ENCODE peak calls at places on chromosomes 13 and 19, in six cellular contexts. One of them, this sample, is unnamed. For H3K4me1, the result is how much of the 10 kb centered on the place peaks cover.

GRCh38 chr13:26978081-26978860 is 193.3 kb downstream of the USP12 start:
- DNase-seq in tibial nerve: no peak
- DNase-seq in endothelial cell of umbilical vein: no peak
- DNase-seq in heart right ventricle: no peak
- DNase-seq in colonic mucosa: peak
- DNase-seq in naive thymus-derived CD4-positive, alpha-beta T cell: no peak
- DNase-seq in this sample: no peak

GRCh38 chr19:49809155-49809986 is 3.7 kb downstream of the FUZ start:
- DNase-seq in tibial nerve: peak
- DNase-seq in heart right ventricle: peak
- DNase-seq in colonic mucosa: peak
- DNase-seq in naive thymus-derived CD4-positive, alpha-beta T cell: peak
- DNase-seq in endothelial cell of umbilical vein: peak
- DNase-seq in this sample: no peak

GRCh38 chr19:41323023-41323422 is 13.1 kb downstream of the CCDC97 start:
- DNase-seq in colonic mucosa: no peak
- DNase-seq in endothelial cell of umbilical vein: peak
- DNase-seq in heart right ventricle: peak
- DNase-seq in tibial nerve: no peak
- DNase-seq in naive thymus-derived CD4-positive, alpha-beta T cell: no peak
- DNase-seq in this sample: no peak

GRCh38 chr13:76972430-76972829 is 19.5 kb upstream of the CLN5 start:
- DNase-seq in endothelial cell of umbilical vein: no peak
- DNase-seq in colonic mucosa: no peak
- DNase-seq in heart right ventricle: no peak
- DNase-seq in naive thymus-derived CD4-positive, alpha-beta T cell: no peak
- DNase-seq in tibial nerve: no peak
- DNase-seq in this sample: no peak

GRCh38 chr13:77919351-77920294 is 992 bp upstream of the EDNRB start:
- DNase-seq in naive thymus-derived CD4-positive, alpha-beta T cell: no peak
- DNase-seq in endothelial cell of umbilical vein: peak
- DNase-seq in heart right ventricle: peak
- DNase-seq in colonic mucosa: peak
- DNase-seq in tibial nerve: peak
- DNase-seq in this sample: no peak

GRCh38 chr19:49393871-49394270 is 5.8 kb downstream of the KASH5 start:
- DNase-seq in endothelial cell of umbilical vein: no peak
- DNase-seq in heart right ventricle: no peak
- DNase-seq in tibial nerve: no peak
- DNase-seq in naive thymus-derived CD4-positive, alpha-beta T cell: no peak
- DNase-seq in colonic mucosa: no peak
- DNase-seq in this sample: no peak

GRCh38 chr13:35838356-35838755 is 292.8 kb downstream of the DCLK1 start:
- DNase-seq in tibial nerve: no peak
- DNase-seq in naive thymus-derived CD4-positive, alpha-beta T cell: no peak
- DNase-seq in colonic mucosa: no peak
- DNase-seq in heart right ventricle: no peak
- DNase-seq in endothelial cell of umbilical vein: peak
- DNase-seq in this sample: no peak

GRCh38 chr13:95784161-95784880 is 107.4 kb downstream of the DNAJC3 start:
- DNase-seq in endothelial cell of umbilical vein: peak
- DNase-seq in naive thymus-derived CD4-positive, alpha-beta T cell: no peak
- DNase-seq in colonic mucosa: no peak
- DNase-seq in tibial nerve: no peak
- DNase-seq in heart right ventricle: no peak
- DNase-seq in this sample: no peak

GRCh38 chr19:10828981-10829821 is 6.8 kb downstream of the TMED1 start:
- DNase-seq in colonic mucosa: no peak
- DNase-seq in endothelial cell of umbilical vein: no peak
- DNase-seq in heart right ventricle: no peak
- DNase-seq in naive thymus-derived CD4-positive, alpha-beta T cell: no peak
- DNase-seq in tibial nerve: no peak
- DNase-seq in this sample: no peak

GRCh38 chr13:112814905-112815585 is 125.2 kb downstream of the ATP11A start:
- DNase-seq in heart right ventricle: peak
- DNase-seq in tibial nerve: no peak
- DNase-seq in colonic mucosa: no peak
- DNase-seq in endothelial cell of umbilical vein: peak
- DNase-seq in naive thymus-derived CD4-positive, alpha-beta T cell: no peak
- DNase-seq in this sample: no peak

GRCh38 chr19:39131255-39131755 is 5.7 kb downstream of the PAK4 start:
- DNase-seq in tibial nerve: no peak
- DNase-seq in heart right ventricle: peak
- DNase-seq in endothelial cell of umbilical vein: peak
- DNase-seq in colonic mucosa: no peak
- DNase-seq in naive thymus-derived CD4-positive, alpha-beta T cell: no peak
- DNase-seq in this sample: no peak

GRCh38 chr13:32728327-32728726 is 142.1 kb downstream of the PDS5B start:
- DNase-seq in heart right ventricle: no peak
- DNase-seq in endothelial cell of umbilical vein: no peak
- DNase-seq in tibial nerve: no peak
- DNase-seq in naive thymus-derived CD4-positive, alpha-beta T cell: no peak
- DNase-seq in colonic mucosa: no peak
- DNase-seq in this sample: no peak

GRCh38 chr13:32723987-32724386 is 137.7 kb downstream of the PDS5B start:
- DNase-seq in heart right ventricle: no peak
- DNase-seq in endothelial cell of umbilical vein: no peak
- DNase-seq in tibial nerve: no peak
- DNase-seq in naive thymus-derived CD4-positive, alpha-beta T cell: no peak
- DNase-seq in colonic mucosa: no peak
- DNase-seq in this sample: no peak

GRCh38 chr13:32726374-32727037 is 140.3 kb downstream of the PDS5B start:
- DNase-seq in naive thymus-derived CD4-positive, alpha-beta T cell: no peak
- DNase-seq in tibial nerve: no peak
- DNase-seq in endothelial cell of umbilical vein: no peak
- DNase-seq in colonic mucosa: no peak
- DNase-seq in heart right ventricle: no peak
- DNase-seq in this sample: no peak

GRCh38 chr13:32720026-32720425 is 133.8 kb downstream of the PDS5B start:
- DNase-seq in colonic mucosa: no peak
- DNase-seq in endothelial cell of umbilical vein: peak
- DNase-seq in tibial nerve: no peak
- DNase-seq in heart right ventricle: no peak
- DNase-seq in naive thymus-derived CD4-positive, alpha-beta T cell: no peak
- DNase-seq in this sample: no peak

GRCh38 chr13:32722340-32722739 is 136.1 kb downstream of the PDS5B start:
- DNase-seq in heart right ventricle: no peak
- DNase-seq in tibial nerve: no peak
- DNase-seq in colonic mucosa: no peak
- DNase-seq in naive thymus-derived CD4-positive, alpha-beta T cell: no peak
- DNase-seq in endothelial cell of umbilical vein: no peak
- DNase-seq in this sample: no peak
- H3K4me3 ChIP-seq in heart right ventricle: no peak
- H3K4me3 ChIP-seq in tibial nerve: no peak
- H3K4me3 ChIP-seq in colonic mucosa: no peak
- H3K4me3 ChIP-seq in naive thymus-derived CD4-positive, alpha-beta T cell: no peak
- H3K4me3 ChIP-seq in endothelial cell of umbilical vein: no peak
- H3K4me3 ChIP-seq in this sample: no peak

GRCh38 chr19:43778651-43779050 is 2.1 kb downstream of the KCNN4 start:
- DNase-seq in tibial nerve: no peak
- DNase-seq in naive thymus-derived CD4-positive, alpha-beta T cell: no peak
- DNase-seq in colonic mucosa: peak
- DNase-seq in endothelial cell of umbilical vein: no peak
- DNase-seq in heart right ventricle: no peak
- DNase-seq in this sample: peak

GRCh38 chr19:43779147-43779819 is 1.5 kb downstream of the KCNN4 start:
- DNase-seq in heart right ventricle: no peak
- DNase-seq in tibial nerve: no peak
- DNase-seq in naive thymus-derived CD4-positive, alpha-beta T cell: no peak
- DNase-seq in endothelial cell of umbilical vein: no peak
- DNase-seq in colonic mucosa: peak
- DNase-seq in this sample: no peak

GRCh38 chr19:43775299-43775890 is 5.4 kb downstream of the KCNN4 start:
- DNase-seq in heart right ventricle: no peak
- DNase-seq in colonic mucosa: no peak
- DNase-seq in naive thymus-derived CD4-positive, alpha-beta T cell: no peak
- DNase-seq in tibial nerve: no peak
- DNase-seq in endothelial cell of umbilical vein: no peak
- DNase-seq in this sample: no peak

GRCh38 chr19:43776285-43776684 is 4.5 kb downstream of the KCNN4 start:
- DNase-seq in colonic mucosa: no peak
- DNase-seq in naive thymus-derived CD4-positive, alpha-beta T cell: no peak
- DNase-seq in heart right ventricle: no peak
- DNase-seq in endothelial cell of umbilical vein: no peak
- DNase-seq in tibial nerve: no peak
- DNase-seq in this sample: no peak

GRCh38 chr19:43777163-43777700 is 3.5 kb downstream of the KCNN4 start:
- DNase-seq in colonic mucosa: no peak
- DNase-seq in tibial nerve: no peak
- DNase-seq in heart right ventricle: no peak
- DNase-seq in naive thymus-derived CD4-positive, alpha-beta T cell: no peak
- DNase-seq in endothelial cell of umbilical vein: no peak
- DNase-seq in this sample: peak
- H3K4me1 ChIP-seq in colonic mucosa: under half
- H3K4me1 ChIP-seq in tibial nerve: under half
- H3K4me1 ChIP-seq in heart right ventricle: under half
- H3K4me1 ChIP-seq in naive thymus-derived CD4-positive, alpha-beta T cell: under half
- H3K4me1 ChIP-seq in endothelial cell of umbilical vein: under half
- H3K4me1 ChIP-seq in this sample: under half

GRCh38 chr13:79187917-79188699 is 217.9 kb downstream of the RBM26 start:
- DNase-seq in heart right ventricle: no peak
- DNase-seq in tibial nerve: no peak
- DNase-seq in endothelial cell of umbilical vein: no peak
- DNase-seq in naive thymus-derived CD4-positive, alpha-beta T cell: no peak
- DNase-seq in colonic mucosa: no peak
- DNase-seq in this sample: no peak

GRCh38 chr13:79194272-79194671 is 211.8 kb downstream of the RBM26 start:
- DNase-seq in naive thymus-derived CD4-positive, alpha-beta T cell: no peak
- DNase-seq in heart right ventricle: no peak
- DNase-seq in colonic mucosa: no peak
- DNase-seq in endothelial cell of umbilical vein: no peak
- DNase-seq in tibial nerve: no peak
- DNase-seq in this sample: peak

GRCh38 chr13:79185580-79185979 is 220.5 kb downstream of the RBM26 start:
- DNase-seq in tibial nerve: no peak
- DNase-seq in naive thymus-derived CD4-positive, alpha-beta T cell: no peak
- DNase-seq in endothelial cell of umbilical vein: no peak
- DNase-seq in colonic mucosa: no peak
- DNase-seq in heart right ventricle: no peak
- DNase-seq in this sample: no peak

GRCh38 chr13:79194727-79195126 is 211.3 kb downstream of the RBM26 start:
- DNase-seq in heart right ventricle: no peak
- DNase-seq in endothelial cell of umbilical vein: no peak
- DNase-seq in naive thymus-derived CD4-positive, alpha-beta T cell: no peak
- DNase-seq in colonic mucosa: no peak
- DNase-seq in tibial nerve: no peak
- DNase-seq in this sample: no peak

DNA sequence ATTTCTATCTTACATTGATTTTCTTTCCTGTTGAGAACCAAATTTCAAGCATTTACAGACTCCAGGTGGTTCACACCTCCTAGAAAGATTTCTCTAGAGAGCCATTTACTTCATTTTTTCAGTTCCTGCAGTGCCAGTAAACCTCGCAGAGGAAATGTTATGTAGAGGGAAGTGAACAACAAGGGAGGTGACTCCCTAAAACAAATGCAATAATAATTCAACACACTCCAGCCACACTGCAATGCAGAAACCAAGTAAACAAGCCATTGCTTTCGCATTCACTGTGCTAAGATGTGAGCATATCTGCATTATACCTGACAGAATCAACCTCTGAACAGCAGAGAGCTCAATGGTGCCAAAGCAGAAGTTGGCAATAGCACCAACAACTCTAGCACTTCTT is 215.1 kb downstream of the RBM26 start:
- DNase-seq in heart right ventricle: no peak
- DNase-seq in colonic mucosa: no peak
- DNase-seq in naive thymus-derived CD4-positive, alpha-beta T cell: no peak
- DNase-seq in tibial nerve: no peak
- DNase-seq in endothelial cell of umbilical vein: no peak
- DNase-seq in this sample: no peak
- H3K4me3 ChIP-seq in heart right ventricle: no peak
- H3K4me3 ChIP-seq in colonic mucosa: no peak
- H3K4me3 ChIP-seq in naive thymus-derived CD4-positive, alpha-beta T cell: no peak
- H3K4me3 ChIP-seq in tibial nerve: no peak
- H3K4me3 ChIP-seq in endothelial cell of umbilical vein: no peak
- H3K4me3 ChIP-seq in this sample: no peak

GRCh38 chr13:33275916-33276315 is 9.6 kb downstream of the STARD13 start:
- DNase-seq in naive thymus-derived CD4-positive, alpha-beta T cell: no peak
- DNase-seq in heart right ventricle: no peak
- DNase-seq in tibial nerve: no peak
- DNase-seq in colonic mucosa: no peak
- DNase-seq in endothelial cell of umbilical vein: no peak
- DNase-seq in this sample: no peak
- H3K4me1 ChIP-seq in naive thymus-derived CD4-positive, alpha-beta T cell: under half
- H3K4me1 ChIP-seq in heart right ventricle: half or more
- H3K4me1 ChIP-seq in tibial nerve: half or more
- H3K4me1 ChIP-seq in colonic mucosa: under half
- H3K4me1 ChIP-seq in endothelial cell of umbilical vein: under half
- H3K4me1 ChIP-seq in this sample: under half

This sample was measured in DND-41.